ENCODE peak calls at places on chromosome 11, in four cellular contexts. One of them, this sample, is unnamed.

GRCh38 chr11:79663012-79663411 is 222.2 kb upstream of the TENM4 start:
- DNase-seq in pancreas: no peak
- DNase-seq in H9: no peak
- DNase-seq in IMR-90: no peak
- DNase-seq in this sample: no peak

GRCh38 chr11:66745356-66746235 is 16.6 kb upstream of the SPTBN2 start:
- DNase-seq in H9: peak; percentile 55
- DNase-seq in pancreas: peak; percentile 54
- DNase-seq in IMR-90: no peak
- DNase-seq in this sample: peak; percentile 28

GRCh38 chr11:134004406-134005197 is 47.8 kb upstream of the IGSF9B start:
- DNase-seq in pancreas: no peak
- DNase-seq in IMR-90: no peak
- DNase-seq in H9: no peak
- DNase-seq in this sample: no peak

GRCh38 chr11:12372111-12372510 is 5.3 kb upstream of the PARVA start:
- DNase-seq in pancreas: no peak
- DNase-seq in IMR-90: no peak
- DNase-seq in H9: no peak
- DNase-seq in this sample: no peak

GRCh38 chr11:80637011-80637410 is 1196.2 kb upstream of the TENM4 start:
- DNase-seq in IMR-90: no peak
- DNase-seq in H9: no peak
- DNase-seq in pancreas: no peak
- DNase-seq in this sample: no peak

GRCh38 chr11:4797212-4797611 is 7.0 kb downstream of the OR52R1 start:
- DNase-seq in H9: no peak
- DNase-seq in pancreas: no peak
- DNase-seq in IMR-90: no peak
- DNase-seq in this sample: no peak

GRCh38 chr11:75260396-75260795 is 19.8 kb downstream of the TPBGL start:
- DNase-seq in pancreas: no peak
- DNase-seq in H9: peak; percentile 28
- DNase-seq in IMR-90: no peak
- DNase-seq in this sample: no peak

GRCh38 chr11:10941429-10941828 is 83.6 kb upstream of the ZBED5 start:
- DNase-seq in pancreas: no peak
- DNase-seq in H9: no peak
- DNase-seq in IMR-90: no peak
- DNase-seq in this sample: no peak

GRCh38 chr11:79198898-79199250 is 242.0 kb downstream of the TENM4 start:
- DNase-seq in pancreas: no peak
- DNase-seq in H9: no peak
- DNase-seq in IMR-90: peak; percentile 63
- DNase-seq in this sample: no peak

GRCh38 chr11:61528114-61528513 is 19.6 kb downstream of the LRRC10B start:
- DNase-seq in H9: no peak
- DNase-seq in pancreas: no peak
- DNase-seq in IMR-90: no peak
- DNase-seq in this sample: no peak

GRCh38 chr11:86068138-86068861 is 584 bp downstream of the PICALM start:
- DNase-seq in IMR-90: no peak
- DNase-seq in pancreas: no peak
- DNase-seq in H9: peak; percentile 37
- DNase-seq in this sample: peak; percentile 36

GRCh38 chr11:112132737-112133136 is 31.2 kb downstream of the IL18 start:
- DNase-seq in pancreas: no peak
- DNase-seq in IMR-90: no peak
- DNase-seq in H9: no peak
- DNase-seq in this sample: no peak

GRCh38 chr11:120330045-120330444 is 4.9 kb downstream of the TLCD5 start:
- DNase-seq in pancreas: no peak
- DNase-seq in IMR-90: no peak
- DNase-seq in H9: no peak
- DNase-seq in this sample: no peak

GRCh38 chr11:5349550-5349949 is 1.8 kb upstream of the OR51B6 start:
- DNase-seq in IMR-90: no peak
- DNase-seq in H9: no peak
- DNase-seq in pancreas: no peak
- DNase-seq in this sample: no peak

GRCh38 chr11:83033972-83034672 is 37.6 kb downstream of the RAB30 start:
- DNase-seq in pancreas: no peak
- DNase-seq in IMR-90: peak; percentile 71
- DNase-seq in H9: no peak
- DNase-seq in this sample: peak; percentile 81

GRCh38 chr11:46279393-46280099 is 2.1 kb downstream of the CREB3L1 start:
- DNase-seq in H9: no peak
- DNase-seq in pancreas: peak; percentile 60
- DNase-seq in IMR-90: peak; percentile 80
- DNase-seq in this sample: no peak

GRCh38 chr11:76705834-76706233 is 35.3 kb upstream of the LRRC32 start:
- DNase-seq in IMR-90: no peak
- DNase-seq in pancreas: no peak
- DNase-seq in H9: no peak
- DNase-seq in this sample: no peak

GRCh38 chr11:71305451-71306125 is 53.2 kb upstream of the SHANK2 start:
- DNase-seq in IMR-90: no peak
- DNase-seq in H9: peak; percentile 10
- DNase-seq in pancreas: no peak
- DNase-seq in this sample: no peak

GRCh38 chr11:46914910-46915309 is 3.4 kb downstream of the LRP4 start:
- DNase-seq in H9: no peak
- DNase-seq in pancreas: no peak
- DNase-seq in IMR-90: no peak
- DNase-seq in this sample: no peak

GRCh38 chr11:62445314-62445740 is 26.5 kb downstream of the SCGB1A1 start:
- DNase-seq in pancreas: no peak
- DNase-seq in IMR-90: peak; percentile 81
- DNase-seq in H9: no peak
- DNase-seq in this sample: no peak

GRCh38 chr11:71209656-71210055 is 42.7 kb downstream of the SHANK2 start:
- DNase-seq in IMR-90: no peak
- DNase-seq in H9: no peak
- DNase-seq in pancreas: no peak
- DNase-seq in this sample: no peak

GRCh38 chr11:12480401-12480800 is 103.0 kb downstream of the PARVA start:
- DNase-seq in pancreas: no peak
- DNase-seq in H9: no peak
- DNase-seq in IMR-90: no peak
- DNase-seq in this sample: no peak

GRCh38 chr11:12769834-12770345 is 95.7 kb downstream of the TEAD1 start:
- DNase-seq in IMR-90: peak; percentile 75
- DNase-seq in pancreas: no peak
- DNase-seq in H9: no peak
- DNase-seq in this sample: no peak

GRCh38 chr11:101862410-101863233 is 52.2 kb upstream of the CEP126 start:
- DNase-seq in IMR-90: peak; percentile 79
- DNase-seq in pancreas: no peak
- DNase-seq in H9: peak; percentile 50
- DNase-seq in this sample: peak; percentile 33

GRCh38 chr11:122069946-122070345 is 46.1 kb downstream of the BLID start:
- DNase-seq in IMR-90: peak; percentile 91
- DNase-seq in pancreas: peak; percentile 40
- DNase-seq in H9: peak; percentile 40
- DNase-seq in this sample: peak; percentile 50

GRCh38 chr11:19919050-19919561 is 206.5 kb downstream of the NAV2 start:
- DNase-seq in pancreas: peak; percentile 77
- DNase-seq in H9: no peak
- DNase-seq in IMR-90: peak; percentile 98
- DNase-seq in this sample: no peak

GRCh38 chr11:17765381-17766359 is 31.1 kb downstream of the KCNC1 start:
- DNase-seq in pancreas: no peak
- DNase-seq in IMR-90: peak; percentile 17
- DNase-seq in H9: no peak
- DNase-seq in this sample: no peak

GRCh38 chr11:31026315-31026714 is 343.2 kb downstream of the DCDC1 start:
- DNase-seq in pancreas: no peak
- DNase-seq in H9: no peak
- DNase-seq in IMR-90: no peak
- DNase-seq in this sample: no peak

GRCh38 chr11:128279861-128280260 is 307.5 kb downstream of the ETS1 start:
- DNase-seq in IMR-90: peak; percentile 35
- DNase-seq in H9: no peak
- DNase-seq in pancreas: no peak
- DNase-seq in this sample: no peak

DNA sequence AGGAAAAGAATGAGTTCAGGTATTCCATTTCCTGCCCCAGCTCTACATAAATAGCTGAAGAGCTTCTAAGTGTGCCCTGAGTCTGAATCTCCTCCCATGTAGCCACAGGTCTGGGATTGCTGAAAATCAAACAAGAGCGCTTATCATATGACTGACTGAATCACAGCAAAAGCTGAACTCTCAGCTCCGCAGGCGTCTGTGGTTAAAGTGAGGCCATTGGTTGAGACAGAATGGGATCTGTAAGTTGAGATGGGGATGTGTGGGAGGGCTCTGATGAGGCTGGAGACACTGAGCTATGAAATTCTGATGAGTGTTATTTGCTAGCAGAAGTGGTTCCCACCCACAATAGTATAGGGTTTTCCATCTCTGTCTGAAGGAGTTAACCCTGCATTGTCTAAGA is 637.0 kb downstream of the OPCML start:
- DNase-seq in IMR-90: peak; percentile 96
- DNase-seq in H9: no peak
- DNase-seq in pancreas: no peak
- DNase-seq in this sample: no peak
- H3K27ac ChIP-seq in IMR-90: no peak overlapping the region
- H3K27ac ChIP-seq in H9: no peak overlapping the region
- H3K27ac ChIP-seq in pancreas: no peak overlapping the region
- H3K27ac ChIP-seq in this sample: no peak overlapping the region

DNA sequence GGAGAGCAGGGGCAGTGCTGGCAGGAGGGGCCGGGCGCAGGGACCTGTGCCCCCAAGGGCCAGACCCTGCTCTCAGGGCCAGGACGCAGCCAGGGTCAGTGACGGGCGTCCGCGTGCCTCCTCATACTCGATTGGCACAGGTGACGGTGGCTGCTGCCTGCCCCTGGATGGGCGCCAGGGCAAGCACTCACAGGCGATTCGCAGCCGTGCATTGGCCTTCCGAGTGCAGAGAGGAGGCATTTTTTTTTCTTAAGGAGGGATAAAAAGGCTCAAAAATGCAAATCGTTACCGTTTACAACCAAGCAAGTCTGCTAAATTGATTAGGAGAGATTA is 42.8 kb downstream of the MACROD1 start:
- DNase-seq in H9: no peak
- DNase-seq in pancreas: peak; percentile 90
- DNase-seq in IMR-90: no peak
- DNase-seq in this sample: no peak
- H3K27ac ChIP-seq in H9: no peak overlapping the region
- H3K27ac ChIP-seq in pancreas: peak overlapping the region; percentile 50
- H3K27ac ChIP-seq in IMR-90: no peak overlapping the region
- H3K27ac ChIP-seq in this sample: no peak overlapping the region

DNA sequence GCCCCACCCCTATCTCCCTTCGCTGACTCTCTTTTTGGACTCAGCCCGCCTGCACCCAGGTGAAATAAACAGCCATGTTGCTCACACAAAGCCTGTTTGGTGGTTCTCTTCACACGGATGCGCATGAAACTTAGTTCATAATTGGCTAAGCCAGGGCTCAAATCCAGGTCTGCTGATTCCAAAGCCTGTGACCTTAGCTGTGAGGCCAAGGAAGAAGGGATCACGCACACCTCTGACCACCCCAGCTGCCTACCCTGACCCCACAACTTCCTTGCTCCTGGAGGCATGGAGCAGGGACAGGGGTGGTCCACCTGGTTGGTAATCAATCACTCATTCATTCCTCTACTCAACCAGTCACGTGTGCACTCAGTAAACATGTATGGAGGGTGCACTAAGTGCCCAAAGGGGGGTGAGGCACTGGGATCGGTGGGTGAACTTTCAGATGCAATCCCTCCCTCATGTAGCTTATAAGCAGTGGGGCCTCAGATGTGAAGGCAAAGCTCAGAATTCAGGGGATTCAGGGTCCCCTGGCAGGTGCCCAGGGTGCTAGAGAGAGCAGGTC is 10.3 kb downstream of the FXYD2 start:
- DNase-seq in pancreas: no peak
- DNase-seq in H9: no peak
- DNase-seq in IMR-90: no peak
- DNase-seq in this sample: peak; percentile 71
- H3K27ac ChIP-seq in pancreas: peak overlapping the region; percentile 91
- H3K27ac ChIP-seq in H9: no peak overlapping the region
- H3K27ac ChIP-seq in IMR-90: no peak overlapping the region
- H3K27ac ChIP-seq in this sample: peak overlapping the region; percentile 94

GRCh38 chr11:65528819-65529350 is 4.0 kb downstream of the SCYL1 start:
- DNase-seq in H9: no peak
- DNase-seq in IMR-90: no peak
- DNase-seq in pancreas: no peak
- DNase-seq in this sample: no peak

GRCh38 chr11:65530157-65530496 is 5.2 kb downstream of the SCYL1 start:
- DNase-seq in IMR-90: no peak
- DNase-seq in pancreas: no peak
- DNase-seq in H9: no peak
- DNase-seq in this sample: no peak

GRCh38 chr11:65532388-65533064 is 7.6 kb downstream of the SCYL1 start:
- DNase-seq in pancreas: no peak
- DNase-seq in IMR-90: no peak
- DNase-seq in H9: no peak
- DNase-seq in this sample: no peak

GRCh38 chr11:65526744-65527143 is 1.9 kb downstream of the SCYL1 start:
- DNase-seq in H9: no peak
- DNase-seq in IMR-90: no peak
- DNase-seq in pancreas: no peak
- DNase-seq in this sample: no peak

GRCh38 chr11:65529475-65530156 is 4.7 kb downstream of the SCYL1 start:
- DNase-seq in H9: no peak
- DNase-seq in IMR-90: no peak
- DNase-seq in pancreas: no peak
- DNase-seq in this sample: no peak
- H3K27ac ChIP-seq in H9: no peak overlapping the region
- H3K27ac ChIP-seq in IMR-90: no peak overlapping the region
- H3K27ac ChIP-seq in pancreas: no peak overlapping the region
- H3K27ac ChIP-seq in this sample: no peak overlapping the region

DNA sequence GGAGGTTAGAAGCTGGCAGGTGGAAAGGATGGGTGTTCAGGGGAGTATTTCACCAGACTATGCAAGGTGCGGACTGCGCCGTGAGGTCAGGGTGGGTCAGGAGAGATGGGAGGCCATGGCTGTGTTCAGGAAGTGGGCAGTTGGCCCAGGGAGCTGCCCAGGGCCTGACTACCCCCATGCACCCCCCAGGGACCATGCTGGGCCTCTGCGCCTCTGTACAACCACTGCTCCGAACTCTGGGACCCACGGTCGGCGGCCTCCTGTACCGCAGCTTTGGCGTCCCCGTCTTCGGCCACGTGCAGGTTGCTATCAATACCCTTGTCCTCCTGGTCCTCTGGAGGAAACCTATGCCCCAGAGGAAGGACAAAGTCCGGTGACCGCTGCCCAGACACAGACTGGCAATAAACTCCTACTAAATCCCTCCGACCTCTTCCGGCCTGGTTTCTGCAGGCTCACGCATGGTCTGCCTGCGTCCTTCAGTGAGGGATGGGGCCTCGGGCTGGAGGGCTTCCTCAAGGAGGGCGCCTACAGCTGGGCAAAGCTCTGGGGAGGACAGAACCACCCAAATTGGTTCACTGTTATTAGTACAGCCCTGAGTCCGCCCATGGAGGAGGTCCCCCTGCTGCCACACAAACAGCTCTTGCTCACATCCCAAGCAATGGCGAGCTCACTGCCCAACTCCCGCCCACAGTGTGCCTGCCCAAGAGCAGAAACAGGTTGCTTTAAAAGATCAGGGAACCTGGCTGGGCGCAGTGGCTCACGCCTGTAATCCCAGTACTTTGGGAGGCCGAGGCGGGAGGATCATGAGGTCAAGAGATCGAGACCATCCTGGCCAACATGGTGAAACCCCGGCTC is 4.2 kb downstream of the PHLDA2 start:
- DNase-seq in H9: no peak
- DNase-seq in pancreas: peak; percentile 22
- DNase-seq in IMR-90: no peak
- DNase-seq in this sample: no peak
- H3K27ac ChIP-seq in H9: no peak overlapping the region
- H3K27ac ChIP-seq in pancreas: no peak overlapping the region
- H3K27ac ChIP-seq in IMR-90: no peak overlapping the region
- H3K27ac ChIP-seq in this sample: no peak overlapping the region

This sample was measured in WERI-Rb-1.